ENCODE peak calls at places on chromosomes 1 and 21, in four cellular contexts. E is CD8-positive, alpha-beta T cell; M is testis; R is transverse colon. L is an unnamed sample.

GRCh38 chr1:200905411-200906052 is 10.8 kb downstream of the INAVA start:
- DNase-seq in E (peak; percentile 61), M (no peak), R (no peak), L (no peak)

GRCh38 chr1:60280256-60280655 is 206.7 kb upstream of the C1orf87 start:
- DNase-seq in E (no peak), M (no peak), R (no peak), L (no peak)

GRCh38 chr1:100718581-100718980 is 961 bp upstream of the VCAM1 start:
- DNase-seq in E (no peak), M (no peak), R (no peak), L (no peak)

GRCh38 chr1:203479646-203480045 is 4.0 kb downstream of the PRELP start:
- DNase-seq in E (no peak), M (no peak), R (no peak), L (no peak)

GRCh38 chr1:21651214-21652042 is 17.7 kb downstream of the RAP1GAP start:
- DNase-seq in E (peak; percentile 62), M (no peak), R (peak; percentile 51), L (peak; percentile 80)

GRCh38 chr1:235127774-235128452 is 724 bp downstream of the TOMM20 start:
- DNase-seq in E (no peak), M (no peak), R (no peak), L (no peak)

GRCh38 chr1:8651236-8651890 is 166.1 kb downstream of the RERE start:
- DNase-seq in E (no peak), M (no peak), R (no peak), L (no peak)

GRCh38 chr1:230210979-230211336 is 143.9 kb downstream of the GALNT2 start:
- DNase-seq in E (no peak), M (peak; percentile 21), R (no peak), L (no peak)

GRCh38 chr1:206967096-206967851 is 3.0 kb downstream of the FCAMR start:
- DNase-seq in E (no peak), M (no peak), R (no peak), L (no peak)

GRCh38 chr1:153220606-153221303 is 3.4 kb downstream of the PRR9 start:
- DNase-seq in E (no peak), M (peak; percentile 34), R (no peak), L (no peak)

GRCh38 chr1:23394664-23395063 is 25.0 kb upstream of the ZNF436 start:
- DNase-seq in E (no peak), M (peak; percentile 89), R (peak; percentile 70), L (peak; percentile 35)

GRCh38 chr1:90707363-90707710 is 9.8 kb downstream of the BARHL2 start:
- DNase-seq in E (peak; percentile 50), M (peak; percentile 76), R (peak; percentile 52), L (no peak)

GRCh38 chr1:100050139-100050538 is 80.3 kb downstream of the SLC35A3 start:
- DNase-seq in E (no peak), M (no peak), R (no peak), L (no peak)

GRCh38 chr1:223621312-223621734 is 44.2 kb downstream of the CAPN8 start:
- DNase-seq in E (no peak), M (no peak), R (no peak), L (no peak)

GRCh38 chr1:118989878-118990378 is 1.8 kb upstream of the TBX15 start:
- DNase-seq in E (no peak), M (no peak), R (no peak), L (no peak)

GRCh38 chr21:34774750-34775149 is 106.0 kb downstream of the CLIC6 start:
- DNase-seq in E (no peak), M (no peak), R (no peak), L (no peak)

GRCh38 chr1:223210786-223211115 is 67.7 kb upstream of the TLR5 start:
- DNase-seq in E (no peak), M (no peak), R (no peak), L (no peak)

DNA sequence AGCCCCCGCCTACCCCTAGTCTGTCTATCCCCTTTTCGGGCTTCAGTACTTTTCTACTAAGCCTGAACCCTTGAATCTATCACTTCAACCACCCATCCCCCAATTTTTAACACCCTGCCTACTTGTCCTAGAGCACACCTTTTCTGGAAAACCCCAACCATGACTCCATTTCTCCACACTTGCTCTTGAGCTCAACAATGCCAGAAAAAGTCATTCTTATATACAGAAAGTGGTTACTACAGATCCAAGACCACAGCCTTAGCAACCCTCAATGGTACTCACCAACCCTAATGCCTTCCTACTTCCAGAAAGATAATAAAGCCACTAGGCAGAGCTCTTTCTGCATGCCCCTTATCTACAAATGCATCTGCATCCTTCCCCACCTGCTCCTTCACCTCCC is 41.1 kb downstream of the DMAP1 start:
- DNase-seq in E (no peak), M (no peak), R (no peak), L (no peak)
- H3K27ac ChIP-seq in E (no peak overlapping the region), M (no peak overlapping the region), R (no peak overlapping the region), L (no peak overlapping the region)

GRCh38 chr1:37238376-37239224 is 204.3 kb upstream of the GRIK3 start:
- DNase-seq in E (no peak), M (no peak), R (no peak), L (no peak)

GRCh38 chr1:37237948-37238347 is 203.6 kb upstream of the GRIK3 start:
- DNase-seq in E (no peak), M (no peak), R (no peak), L (no peak)

GRCh38 chr1:37242501-37242900 is 208.2 kb upstream of the GRIK3 start:
- DNase-seq in E (no peak), M (no peak), R (no peak), L (no peak)

GRCh38 chr1:37240897-37241296 is 206.6 kb upstream of the GRIK3 start:
- DNase-seq in E (no peak), M (no peak), R (no peak), L (no peak)

GRCh38 chr1:37239225-37239740 is 205.0 kb upstream of the GRIK3 start:
- DNase-seq in E (no peak), M (no peak), R (no peak), L (no peak)
- H3K27ac ChIP-seq in E (no peak overlapping the region), M (no peak overlapping the region), R (no peak overlapping the region), L (no peak overlapping the region)

DNA sequence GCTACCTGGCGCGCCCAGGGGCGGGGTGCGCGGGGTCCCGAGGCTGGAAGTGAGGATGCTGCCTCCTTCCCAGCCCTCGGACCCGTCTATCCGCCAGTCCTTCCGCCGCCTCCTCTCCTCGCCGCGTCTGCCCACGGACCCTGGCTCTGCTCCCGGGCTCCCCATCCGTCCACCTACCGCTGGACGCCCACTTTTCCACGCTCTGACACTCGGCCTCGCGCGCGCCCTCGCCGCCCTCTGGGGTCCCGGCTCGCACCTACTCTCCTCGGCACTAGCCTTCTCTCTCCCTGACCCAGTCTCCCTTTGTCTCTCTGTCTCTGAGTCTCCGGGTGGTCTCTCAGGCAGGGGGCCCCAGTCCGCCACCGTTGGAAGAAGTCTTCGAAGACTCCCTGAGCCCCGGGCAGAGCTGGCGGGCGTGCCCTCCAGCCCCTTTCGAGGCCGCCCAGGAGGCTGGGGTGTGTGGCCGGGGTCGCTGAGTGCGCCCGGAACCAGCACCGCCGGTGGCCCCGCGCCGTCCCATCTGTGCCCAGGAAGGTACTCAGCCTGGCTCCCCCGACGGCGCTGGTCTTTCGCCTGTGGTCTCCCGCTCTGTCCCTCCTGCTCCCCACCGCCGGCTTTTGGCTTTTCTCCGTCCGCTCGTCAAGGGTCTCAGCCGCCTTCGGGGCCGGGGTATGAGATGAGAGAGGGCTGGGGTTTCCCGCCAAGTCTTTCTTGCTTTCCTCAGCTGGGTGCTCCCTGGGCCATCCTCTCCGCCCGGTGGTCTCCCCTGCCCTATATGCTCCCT is 610 bp downstream of the DRAXIN start:
- DNase-seq in E (no peak), M (no peak), R (no peak), L (no peak)
- H3K27ac ChIP-seq in E (no peak overlapping the region), M (no peak overlapping the region), R (no peak overlapping the region), L (no peak overlapping the region)

DNA sequence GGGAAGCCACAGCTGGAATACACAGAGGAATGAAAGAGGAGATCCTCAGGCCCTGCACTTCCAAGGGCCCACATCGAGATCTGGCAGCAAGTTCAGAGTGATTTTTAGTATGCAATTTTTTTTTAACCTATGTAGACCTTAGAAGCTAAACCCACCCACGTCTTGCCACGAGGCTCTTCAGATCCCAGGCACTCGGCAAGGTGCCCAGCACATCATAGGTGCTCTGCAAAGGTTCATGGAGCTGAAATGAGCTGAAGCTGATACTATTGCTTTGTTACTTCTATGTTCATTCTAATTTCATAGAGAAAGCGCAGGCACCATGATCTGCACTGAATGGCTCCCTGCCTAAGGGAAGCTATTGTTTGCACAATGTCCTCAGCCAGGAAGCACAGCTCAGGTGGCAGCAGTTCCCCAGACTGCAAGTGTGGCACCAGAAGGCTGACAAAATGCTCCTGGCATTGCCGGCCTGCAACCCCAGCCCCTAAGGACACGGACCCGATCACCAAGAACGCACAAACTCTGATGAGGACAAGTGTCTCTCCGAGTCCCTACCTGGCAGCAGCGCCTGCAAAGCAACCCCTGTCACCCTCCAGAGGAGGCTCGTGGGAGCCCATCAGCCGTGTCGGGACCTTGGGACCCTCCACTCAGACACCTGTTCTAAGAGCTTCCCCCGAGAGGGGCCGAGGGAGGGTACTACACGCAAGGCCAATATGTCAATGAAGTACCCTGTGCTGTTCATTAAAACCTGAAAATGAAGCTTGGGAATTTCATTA is 264.2 kb downstream of the NPHP4 start:
- DNase-seq in E (no peak), M (no peak), R (no peak), L (no peak)
- H3K27ac ChIP-seq in E (no peak overlapping the region), M (no peak overlapping the region), R (no peak overlapping the region), L (no peak overlapping the region)

DNA sequence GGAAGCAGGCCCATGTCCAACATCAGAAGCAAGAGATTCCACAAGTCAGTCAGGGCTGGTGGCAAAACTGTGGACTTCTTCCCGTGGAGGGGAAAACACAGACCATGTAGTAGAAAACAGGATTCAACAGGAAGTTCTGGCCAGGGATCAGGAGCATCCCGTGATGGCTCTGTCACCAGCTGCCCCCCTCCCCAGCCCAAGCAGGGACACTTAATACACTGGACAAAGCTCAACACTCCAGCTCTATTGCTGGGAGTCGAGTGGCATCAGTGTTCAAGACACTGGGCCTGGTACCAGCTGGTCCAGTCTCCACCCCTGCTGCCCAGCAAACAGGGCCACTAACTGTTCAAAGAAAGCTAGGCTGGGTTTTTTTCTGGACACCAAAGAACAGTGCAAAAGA is 3.7 kb downstream of the SLC45A3 start:
- DNase-seq in E (no peak), M (no peak), R (no peak), L (peak; percentile 87)
- H3K27ac ChIP-seq in E (no peak overlapping the region), M (no peak overlapping the region), R (peak overlapping the region; percentile 87), L (peak overlapping the region; percentile 93)

GRCh38 chr1:7388141-7388487 is 383.0 kb upstream of the VAMP3 start:
- DNase-seq in E (no peak), M (peak; percentile 71), R (no peak), L (no peak)
- H3K27ac ChIP-seq in E (no peak overlapping the region), M (peak overlapping the region; percentile 72), R (no peak overlapping the region), L (peak overlapping the region; percentile 52)

DNA sequence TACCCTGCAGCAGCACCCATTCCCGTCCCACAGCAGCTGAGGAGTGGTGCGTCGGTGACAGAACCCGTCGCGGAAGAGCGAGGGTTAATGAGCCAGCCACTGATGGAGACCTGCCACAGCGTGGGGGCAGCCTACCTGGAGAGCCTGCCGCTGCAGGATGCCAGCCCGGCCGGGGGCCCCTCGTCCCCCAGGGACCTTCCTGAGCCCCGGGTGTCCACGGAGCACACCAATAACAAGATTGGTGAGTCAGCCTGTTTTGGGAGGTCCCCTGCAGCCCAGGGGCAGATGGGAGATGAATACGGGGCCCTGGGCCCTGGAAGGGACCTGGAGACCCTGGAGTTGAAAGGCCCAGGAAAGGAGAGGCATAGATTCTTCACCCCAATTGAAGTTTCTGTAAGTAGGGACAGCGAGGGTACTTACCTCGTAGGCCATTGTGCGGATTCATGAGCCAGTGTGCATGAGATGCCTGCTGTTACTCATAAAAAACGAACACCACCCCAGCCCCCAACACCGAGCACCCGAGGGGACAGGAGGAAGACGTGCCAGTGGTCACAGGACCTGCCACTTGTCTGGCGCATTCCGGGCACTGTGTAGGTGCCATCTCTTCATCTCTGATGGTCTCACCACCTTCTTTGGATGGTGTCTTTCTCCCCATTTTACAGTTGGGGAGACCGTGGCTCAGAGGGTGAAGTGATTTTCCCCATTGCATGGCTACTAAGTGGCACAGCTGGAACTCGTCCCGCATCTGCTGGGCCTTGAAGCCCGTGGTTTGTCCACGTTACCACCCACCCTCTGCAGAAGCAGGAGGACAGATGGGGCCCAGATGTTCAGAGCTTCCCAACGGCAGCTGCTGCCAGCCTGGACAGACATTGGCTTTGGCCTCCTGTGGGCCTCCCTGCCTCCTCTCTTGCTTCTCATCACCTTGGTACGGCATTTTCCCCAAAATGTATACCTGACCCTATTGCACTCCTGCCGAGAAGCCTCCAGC is 28.3 kb upstream of the TNFRSF1B start:
- DNase-seq in E (no peak), M (no peak), R (no peak), L (no peak)
- H3K27ac ChIP-seq in E (no peak overlapping the region), M (no peak overlapping the region), R (no peak overlapping the region), L (no peak overlapping the region)

L was measured in substantia nigra.